ENCODE peak calls at places on chromosomes 7 and 10, in five cellular contexts. G, S, W, B and J are unnamed samples.

GRCh38 chr7:115198143-115198542 is 276.2 kb downstream of the MDFIC start:
- DNase-seq in G (no peak), S (no peak), W (no peak), B (no peak), J (no peak)

GRCh38 chr7:92841192-92841591 is 4.8 kb upstream of the CDK6 start:
- DNase-seq in G (no peak), S (no peak), W (no peak), B (no peak), J (no peak)

GRCh38 chr10:4671451-4672145 is 154.4 kb upstream of the AKR1E2 start:
- DNase-seq in G (no peak), S (no peak), W (no peak), B (peak; percentile 64), J (no peak)

GRCh38 chr10:124022066-124022465 is 71.3 kb downstream of the CHST15 start:
- DNase-seq in G (no peak), S (no peak), W (no peak), B (no peak), J (no peak)

GRCh38 chr10:132417957-132418441 is 21.0 kb downstream of the PWWP2B start:
- DNase-seq in G (peak; percentile 84), S (no peak), W (peak; percentile 41), B (no peak), J (no peak)

GRCh38 chr10:74502963-74503608 is 323.3 kb upstream of the KAT6B start:
- DNase-seq in G (no peak), S (peak; percentile 4), W (no peak), B (no peak), J (no peak)

GRCh38 chr10:92778091-92778490 is 70.2 kb upstream of the EXOC6 start:
- DNase-seq in G (no peak), S (no peak), W (no peak), B (no peak), J (no peak)

GRCh38 chr10:118272090-118272775 is 69.9 kb downstream of the FAM204A start:
- DNase-seq in G (no peak), S (no peak), W (no peak), B (no peak), J (peak; percentile 78)

GRCh38 chr7:85160223-85160622 is 26.6 kb downstream of the SEMA3D start:
- DNase-seq in G (no peak), S (no peak), W (no peak), B (no peak), J (no peak)

DNA sequence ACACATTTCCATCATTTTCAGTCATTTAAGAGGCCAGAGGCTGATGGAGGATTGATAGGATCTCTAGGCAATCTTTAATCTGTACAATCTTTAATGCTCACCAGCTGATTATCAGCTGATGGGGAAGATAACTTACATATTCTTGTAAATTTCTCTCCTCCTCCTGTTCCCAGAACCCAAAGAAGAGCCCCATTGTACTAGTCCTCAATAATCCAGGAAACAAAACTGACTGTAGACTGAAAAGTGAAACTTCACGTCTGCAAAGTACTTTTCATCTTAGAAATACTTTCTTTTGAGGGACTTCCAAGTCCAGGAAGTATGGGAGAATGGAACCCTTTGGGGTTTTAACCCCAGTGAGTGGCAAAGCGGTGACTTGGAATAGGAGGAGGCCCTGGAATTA is 283.3 kb downstream of the FRMD4A start:
- DNase-seq in G (no peak), S (no peak), W (no peak), B (no peak), J (no peak)
- TF ChIP-seq EP300 in G (no peak), S (no peak), W (no peak), B (no peak), J (no peak)

GRCh38 chr7:66296001-66296521 is 90.9 kb downstream of the TPST1 start:
- DNase-seq in G (no peak), S (no peak), W (no peak), B (no peak), J (no peak)
- H3K4me3 ChIP-seq in G (no peak overlapping the region), S (no peak overlapping the region), W (no peak overlapping the region), B (no peak overlapping the region), J (no peak overlapping the region)

DNA sequence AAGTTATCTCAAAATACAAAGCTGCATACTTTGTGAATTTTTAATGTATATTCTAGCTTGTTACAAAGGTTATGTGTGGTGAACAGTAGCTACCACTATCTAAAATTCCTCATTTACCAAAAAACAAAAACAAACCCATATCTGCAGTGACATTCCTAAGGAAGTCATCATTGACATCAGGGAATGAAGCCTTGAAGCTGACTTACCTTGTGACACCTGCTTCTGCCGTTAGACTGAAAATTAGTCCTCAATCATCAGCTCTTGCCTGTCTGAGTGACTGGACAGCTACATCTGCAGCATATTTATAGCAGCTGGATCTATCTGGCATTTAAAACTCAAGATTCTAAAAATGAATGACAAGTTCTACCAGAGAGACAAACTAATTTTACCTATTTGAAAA is 43.2 kb downstream of the COBL start:
- DNase-seq in G (no peak), S (no peak), W (no peak), B (no peak), J (no peak)
- TF ChIP-seq EP300 in G (no peak), S (no peak), W (no peak), B (no peak), J (no peak)

DNA sequence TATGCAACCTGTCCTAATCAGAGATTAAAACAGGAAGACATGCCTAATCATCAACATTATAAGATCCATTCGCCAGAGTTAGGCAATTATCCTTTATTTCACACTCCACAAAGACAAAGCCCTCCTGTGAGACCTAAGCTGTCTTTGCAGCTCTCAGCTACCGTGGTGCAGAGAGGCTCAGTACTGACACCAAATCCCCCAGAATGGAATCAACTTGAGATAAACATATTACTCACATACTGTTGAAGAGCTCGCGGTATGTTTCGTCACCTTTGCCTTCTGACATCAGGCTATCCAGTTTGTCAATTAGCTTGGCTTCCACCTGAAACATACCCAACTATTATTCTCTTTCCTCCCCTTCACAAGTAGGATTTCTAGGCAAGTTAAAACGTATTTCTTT is 226.1 kb upstream of the IMMP2L start:
- DNase-seq in G (no peak), S (no peak), W (no peak), B (no peak), J (no peak)
- H3K4me3 ChIP-seq in G (no peak overlapping the region), S (no peak overlapping the region), W (no peak overlapping the region), B (no peak overlapping the region), J (no peak overlapping the region)

GRCh38 chr10:107649249-107649648 is 484.7 kb upstream of the SORCS1 start:
- DNase-seq in G (no peak), S (no peak), W (no peak), B (no peak), J (no peak)

GRCh38 chr10:107650939-107651338 is 486.4 kb upstream of the SORCS1 start:
- DNase-seq in G (no peak), S (no peak), W (no peak), B (no peak), J (no peak)

DNA sequence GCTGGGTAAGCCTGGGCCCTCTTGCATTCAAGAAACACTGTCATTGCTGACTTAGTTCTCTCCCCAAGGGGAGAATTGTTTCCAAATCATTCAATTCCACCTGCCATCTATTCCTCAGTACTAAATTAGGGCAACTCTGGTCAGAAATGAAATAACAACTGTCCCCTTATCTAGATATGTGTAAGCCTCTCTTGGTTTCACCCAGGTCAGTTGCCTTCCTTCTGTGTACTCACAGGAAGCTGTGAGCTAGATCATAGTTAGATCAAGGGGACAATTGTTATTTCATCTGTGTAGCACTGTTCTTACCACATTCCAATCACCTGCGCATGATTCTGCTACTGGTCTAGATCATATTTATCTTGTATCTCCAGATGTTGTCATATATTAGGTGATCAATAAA is 483.0 kb upstream of the SORCS1 start:
- DNase-seq in G (no peak), S (no peak), W (no peak), B (no peak), J (no peak)
- TF ChIP-seq EP300 in G (no peak), S (no peak), W (no peak), B (no peak), J (no peak)

GRCh38 chr10:31207636-31208035 is 111.4 kb upstream of the ZEB1 start:
- DNase-seq in G (no peak), S (no peak), W (no peak), B (no peak), J (no peak)
- H3K4me3 ChIP-seq in G (no peak overlapping the region), S (no peak overlapping the region), W (no peak overlapping the region), B (no peak overlapping the region), J (no peak overlapping the region)

DNA sequence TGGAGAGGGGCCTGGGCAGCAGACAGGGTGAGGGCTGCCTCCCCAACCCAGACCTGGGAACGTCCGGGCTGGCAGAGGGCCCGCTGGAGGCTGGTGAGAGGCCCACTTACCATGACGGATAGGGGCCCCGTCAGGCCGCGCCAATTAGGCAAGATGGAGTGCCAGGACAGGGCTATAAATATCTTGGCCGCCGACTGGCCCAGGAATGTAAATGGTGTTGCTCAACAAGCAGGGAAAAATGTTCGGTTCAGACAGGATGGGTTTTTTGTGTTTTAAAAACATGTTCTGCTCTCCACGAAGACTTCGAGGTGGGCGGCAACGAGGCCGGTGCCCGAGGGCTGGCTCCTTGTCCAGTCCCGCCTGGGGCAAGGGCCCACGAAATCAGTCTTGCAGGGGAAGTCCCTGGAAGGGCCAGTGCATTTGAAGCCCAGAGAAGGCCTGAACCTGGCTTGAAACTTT is 35.8 kb upstream of the ELN start:
- DNase-seq in G (peak; percentile 83), S (no peak), W (no peak), B (no peak), J (peak; percentile 82)
- TF ChIP-seq EP300 in G (no peak), S (no peak), W (no peak), B (no peak), J (no peak)